ENCODE peak calls at places on chromosomes 3 and 15, in five cellular contexts. One of them, this sample, is unnamed.

GRCh38 chr3:109115451-109115850 is 2.5 kb downstream of the MORC1 start:
- DNase-seq in endothelial cell of umbilical vein: no peak
- DNase-seq in body of pancreas: no peak
- DNase-seq in A549: no peak
- DNase-seq in transverse colon: no peak
- DNase-seq in this sample: no peak

GRCh38 chr15:20294651-20295237 is 246.9 kb downstream of the GOLGA6L6 start:
- DNase-seq in body of pancreas: no peak
- DNase-seq in endothelial cell of umbilical vein: no peak
- DNase-seq in A549: no peak
- DNase-seq in transverse colon: no peak
- DNase-seq in this sample: no peak

GRCh38 chr15:40323953-40324937 is 753 bp downstream of the INAFM2 start:
- DNase-seq in body of pancreas: peak; percentile 45
- DNase-seq in A549: no peak
- DNase-seq in transverse colon: no peak
- DNase-seq in endothelial cell of umbilical vein: peak; percentile 37
- DNase-seq in this sample: no peak

GRCh38 chr3:142209655-142210054 is 15.7 kb downstream of the GK5 start:
- DNase-seq in transverse colon: no peak
- DNase-seq in A549: no peak
- DNase-seq in endothelial cell of umbilical vein: peak; percentile 84
- DNase-seq in body of pancreas: no peak
- DNase-seq in this sample: peak; percentile 13

GRCh38 chr3:193594946-193595689 is 2.1 kb downstream of the OPA1 start:
- DNase-seq in transverse colon: no peak
- DNase-seq in endothelial cell of umbilical vein: no peak
- DNase-seq in A549: no peak
- DNase-seq in body of pancreas: no peak
- DNase-seq in this sample: no peak

GRCh38 chr15:90840954-90841353 is 27.4 kb upstream of the FURIN start:
- DNase-seq in transverse colon: no peak
- DNase-seq in A549: no peak
- DNase-seq in body of pancreas: no peak
- DNase-seq in endothelial cell of umbilical vein: no peak
- DNase-seq in this sample: no peak

GRCh38 chr3:84772841-84773240 is 185.9 kb upstream of the CADM2 start:
- DNase-seq in A549: no peak
- DNase-seq in body of pancreas: peak; percentile 39
- DNase-seq in endothelial cell of umbilical vein: no peak
- DNase-seq in transverse colon: no peak
- DNase-seq in this sample: no peak

GRCh38 chr3:171585029-171585428 is 124.8 kb upstream of the TNIK start:
- DNase-seq in transverse colon: no peak
- DNase-seq in A549: no peak
- DNase-seq in endothelial cell of umbilical vein: no peak
- DNase-seq in body of pancreas: no peak
- DNase-seq in this sample: no peak

GRCh38 chr15:67091073-67091965 is 25.9 kb downstream of the SMAD3 start:
- DNase-seq in body of pancreas: peak; percentile 72
- DNase-seq in A549: peak; percentile 85
- DNase-seq in endothelial cell of umbilical vein: peak; percentile 99
- DNase-seq in transverse colon: peak; percentile 72
- DNase-seq in this sample: peak; percentile 47

GRCh38 chr15:36506733-36507356 is 72.6 kb upstream of the CDIN1 start:
- DNase-seq in body of pancreas: no peak
- DNase-seq in endothelial cell of umbilical vein: no peak
- DNase-seq in transverse colon: no peak
- DNase-seq in A549: no peak
- DNase-seq in this sample: no peak

GRCh38 chr3:55330355-55330754 is 156.8 kb downstream of the WNT5A start:
- DNase-seq in transverse colon: no peak
- DNase-seq in A549: peak; percentile 29
- DNase-seq in body of pancreas: no peak
- DNase-seq in endothelial cell of umbilical vein: no peak
- DNase-seq in this sample: peak; percentile 64

GRCh38 chr3:28226020-28226419 is 15.4 kb upstream of the CMC1 start:
- DNase-seq in body of pancreas: no peak
- DNase-seq in A549: no peak
- DNase-seq in endothelial cell of umbilical vein: no peak
- DNase-seq in transverse colon: no peak
- DNase-seq in this sample: no peak

GRCh38 chr15:72998681-72999466 is 53.4 kb upstream of the NEO1 start:
- DNase-seq in A549: no peak
- DNase-seq in body of pancreas: no peak
- DNase-seq in transverse colon: peak; percentile 59
- DNase-seq in endothelial cell of umbilical vein: no peak
- DNase-seq in this sample: no peak

GRCh38 chr3:40086890-40087884 is 222.3 kb upstream of the EIF1B start:
- DNase-seq in transverse colon: peak; percentile 29
- DNase-seq in A549: no peak
- DNase-seq in body of pancreas: peak; percentile 45
- DNase-seq in endothelial cell of umbilical vein: no peak
- DNase-seq in this sample: no peak

GRCh38 chr3:23169551-23169950 is 33.6 kb upstream of the UBE2E2 start:
- DNase-seq in A549: no peak
- DNase-seq in endothelial cell of umbilical vein: no peak
- DNase-seq in transverse colon: no peak
- DNase-seq in body of pancreas: no peak
- DNase-seq in this sample: no peak

GRCh38 chr15:83063555-83063954 is 3.5 kb downstream of the BTBD1 start:
- DNase-seq in endothelial cell of umbilical vein: no peak
- DNase-seq in A549: no peak
- DNase-seq in transverse colon: no peak
- DNase-seq in body of pancreas: no peak
- DNase-seq in this sample: no peak

GRCh38 chr3:160050019-160050418 is 61.4 kb downstream of the IL12A start:
- DNase-seq in transverse colon: no peak
- DNase-seq in A549: no peak
- DNase-seq in body of pancreas: no peak
- DNase-seq in endothelial cell of umbilical vein: no peak
- DNase-seq in this sample: no peak

GRCh38 chr3:43423142-43423541 is 136.8 kb downstream of the SNRK start:
- DNase-seq in A549: no peak
- DNase-seq in transverse colon: peak; percentile 14
- DNase-seq in endothelial cell of umbilical vein: no peak
- DNase-seq in body of pancreas: peak; percentile 92
- DNase-seq in this sample: no peak

GRCh38 chr3:12194209-12194608 is 35.5 kb upstream of the TIMP4 start:
- DNase-seq in A549: no peak
- DNase-seq in transverse colon: no peak
- DNase-seq in body of pancreas: no peak
- DNase-seq in endothelial cell of umbilical vein: peak; percentile 34
- DNase-seq in this sample: no peak

GRCh38 chr3:140898340-140899180 is 43.1 kb upstream of the SLC25A36 start:
- DNase-seq in A549: no peak
- DNase-seq in transverse colon: no peak
- DNase-seq in endothelial cell of umbilical vein: peak; percentile 55
- DNase-seq in body of pancreas: peak; percentile 43
- DNase-seq in this sample: peak; percentile 12

GRCh38 chr3:48897401-48898376 is 993 bp downstream of the SLC25A20 start:
- DNase-seq in transverse colon: peak; percentile 26
- DNase-seq in A549: no peak
- DNase-seq in body of pancreas: peak; percentile 17
- DNase-seq in endothelial cell of umbilical vein: no peak
- DNase-seq in this sample: no peak

GRCh38 chr3:52056521-52056967 is at the start of gene DUSP7:
- DNase-seq in body of pancreas: peak; percentile 67
- DNase-seq in A549: peak; percentile 21
- DNase-seq in endothelial cell of umbilical vein: no peak
- DNase-seq in transverse colon: peak; percentile 77
- DNase-seq in this sample: peak; percentile 59

DNA sequence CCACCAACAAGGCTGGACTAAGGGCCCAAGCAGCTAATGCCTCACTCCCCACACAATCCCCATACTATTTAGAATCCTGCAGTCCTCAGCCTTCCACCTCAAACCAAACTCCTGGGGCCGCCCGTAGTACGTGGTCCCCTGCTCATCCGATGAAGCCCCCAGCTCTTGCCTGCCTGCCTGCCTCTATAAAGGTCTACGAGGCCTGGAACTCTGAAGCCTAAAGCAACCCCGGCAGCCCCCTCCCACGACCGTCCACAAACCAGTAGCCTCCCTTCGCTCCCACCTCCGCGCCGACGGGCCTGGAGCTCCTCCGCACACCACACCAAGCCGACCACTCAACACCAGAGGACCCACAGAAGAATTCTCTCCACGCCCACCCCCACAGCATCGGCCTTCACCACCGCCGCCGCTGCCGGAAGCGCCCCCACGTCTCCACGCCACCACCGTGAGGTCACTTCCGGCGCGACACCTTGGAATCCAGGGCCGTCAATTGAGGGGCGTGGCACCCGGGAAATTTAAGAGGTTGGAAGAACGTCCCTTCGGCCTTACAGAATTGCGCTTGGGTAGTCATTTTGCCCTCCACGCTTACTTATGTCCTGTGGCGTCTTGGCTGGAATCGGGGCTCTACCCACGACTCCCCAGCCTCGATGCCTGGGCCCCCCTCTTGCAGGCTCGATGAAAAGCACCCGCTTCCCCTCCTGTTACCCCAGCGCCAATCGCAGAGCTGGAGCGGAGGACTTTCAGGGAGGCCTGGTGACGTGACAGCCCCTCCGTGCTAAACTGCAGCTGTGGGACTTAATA is at the start of gene EDC3:
- DNase-seq in body of pancreas: peak; percentile 81
- DNase-seq in endothelial cell of umbilical vein: peak; percentile 84
- DNase-seq in A549: peak; percentile 69
- DNase-seq in transverse colon: peak; percentile 90
- DNase-seq in this sample: peak; percentile 42
- TF ChIP-seq POLR2A in body of pancreas: peak; percentile 68
- TF ChIP-seq POLR2A in endothelial cell of umbilical vein: peak; percentile 61
- TF ChIP-seq POLR2A in A549: peak; percentile 27
- TF ChIP-seq POLR2A in transverse colon: peak; percentile 41
- TF ChIP-seq POLR2A in this sample: peak; percentile 71

DNA sequence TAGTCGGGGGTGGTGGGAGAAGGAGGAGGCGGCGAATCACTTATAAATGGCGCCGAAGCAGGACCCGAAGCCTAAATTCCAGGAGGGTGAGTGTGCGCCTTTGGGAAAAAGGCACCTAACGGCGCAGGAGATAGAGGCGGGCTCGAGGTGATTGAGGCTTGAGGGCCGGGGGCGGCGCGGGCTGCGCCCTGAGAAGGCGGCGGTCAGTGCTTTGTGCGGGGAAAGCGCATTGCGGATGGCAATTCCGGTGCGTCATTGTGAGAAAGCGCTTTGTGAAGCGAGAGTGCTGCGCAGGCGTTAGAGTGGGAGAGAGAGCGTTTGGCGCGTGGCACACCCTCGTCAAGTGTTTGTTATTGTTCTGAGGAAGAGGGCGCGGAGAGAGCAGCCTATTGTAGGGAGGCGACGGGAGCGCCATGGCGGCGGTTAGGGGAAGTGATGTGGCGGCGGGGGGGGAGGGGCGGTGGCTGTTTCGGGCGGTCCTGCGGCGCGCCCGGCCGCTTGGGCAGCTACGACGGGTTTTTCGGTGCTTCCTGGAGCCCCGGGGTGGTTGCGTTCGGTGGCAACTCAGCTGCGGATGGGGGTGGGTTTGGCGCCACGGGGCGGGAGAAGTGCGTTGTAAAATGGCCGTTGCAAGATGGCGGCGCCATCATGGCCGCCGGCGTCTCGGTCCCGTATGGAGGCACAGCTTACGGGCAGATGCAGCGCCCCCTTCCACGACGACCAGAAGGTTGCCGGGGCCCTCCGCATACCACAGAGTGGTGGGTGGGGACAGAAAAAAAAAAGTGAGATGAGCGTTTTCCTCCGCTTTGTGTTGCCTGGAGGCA is 494 bp downstream of the MORF4L1 start:
- DNase-seq in endothelial cell of umbilical vein: peak; percentile 91
- DNase-seq in transverse colon: peak; percentile 86
- DNase-seq in body of pancreas: peak; percentile 70
- DNase-seq in A549: peak; percentile 85
- DNase-seq in this sample: peak; percentile 30
- TF ChIP-seq POLR2A in endothelial cell of umbilical vein: peak; percentile 30
- TF ChIP-seq POLR2A in transverse colon: peak; percentile 91
- TF ChIP-seq POLR2A in body of pancreas: peak; percentile 97
- TF ChIP-seq POLR2A in A549: peak; percentile 17
- TF ChIP-seq POLR2A in this sample: peak; percentile 73

GRCh38 chr3:97235611-97236315 is 421.4 kb downstream of the EPHA6 start:
- DNase-seq in body of pancreas: no peak
- DNase-seq in endothelial cell of umbilical vein: no peak
- DNase-seq in transverse colon: no peak
- DNase-seq in A549: no peak
- DNase-seq in this sample: no peak
- TF ChIP-seq POLR2A in body of pancreas: no peak
- TF ChIP-seq POLR2A in endothelial cell of umbilical vein: no peak
- TF ChIP-seq POLR2A in transverse colon: no peak
- TF ChIP-seq POLR2A in A549: no peak
- TF ChIP-seq POLR2A in this sample: no peak

GRCh38 chr15:74889882-74890768 is at the start of gene MPI:
- DNase-seq in A549: peak; percentile 100
- DNase-seq in endothelial cell of umbilical vein: peak; percentile 86
- DNase-seq in body of pancreas: peak; percentile 84
- DNase-seq in transverse colon: peak; percentile 90
- DNase-seq in this sample: peak; percentile 86
- TF ChIP-seq POLR2A in A549: peak; percentile 99
- TF ChIP-seq POLR2A in endothelial cell of umbilical vein: peak; percentile 96
- TF ChIP-seq POLR2A in body of pancreas: peak; percentile 80
- TF ChIP-seq POLR2A in transverse colon: peak; percentile 72
- TF ChIP-seq POLR2A in this sample: peak; percentile 93

GRCh38 chr3:45226206-45226915 is at the start of gene TMEM158:
- DNase-seq in endothelial cell of umbilical vein: peak; percentile 40
- DNase-seq in A549: peak; percentile 86
- DNase-seq in transverse colon: peak; percentile 89
- DNase-seq in body of pancreas: peak; percentile 71
- DNase-seq in this sample: peak; percentile 95
- TF ChIP-seq POLR2A in endothelial cell of umbilical vein: no peak
- TF ChIP-seq POLR2A in A549: peak; percentile 33
- TF ChIP-seq POLR2A in transverse colon: no peak
- TF ChIP-seq POLR2A in body of pancreas: no peak
- TF ChIP-seq POLR2A in this sample: peak; percentile 38